ENCODE peak calls at places on chromosome 20, in five cellular contexts. X, K, P, Q and V are unnamed samples. For H3K27me3 and H3K4me1, the result is how much of the 10 kb centered on the place peaks cover.

GRCh38 chr20:54062812-54063280 is 7.5 kb downstream of the BCAS1 start:
- DNase-seq in X (no peak), K (peak), P (no peak), Q (peak), V (peak)

GRCh38 chr20:48923149-48923718 is 1.7 kb downstream of the ARFGEF2 start:
- DNase-seq in X (no peak), K (peak), P (no peak), Q (no peak), V (no peak)

GRCh38 chr20:53660078-53660909 is 66.7 kb upstream of the ZNF217 start:
- DNase-seq in X (peak), K (peak), P (no peak), Q (peak), V (peak)

GRCh38 chr20:50289581-50289980 is 99.0 kb downstream of the CEBPB start:
- DNase-seq in X (no peak), K (no peak), P (no peak), Q (no peak), V (no peak)

GRCh38 chr20:49386848-49387605 is 95.4 kb downstream of the KCNB1 start:
- DNase-seq in X (no peak), K (no peak), P (no peak), Q (no peak), V (no peak)

GRCh38 chr20:62136283-62137091 is 6.7 kb downstream of the PSMA7 start:
- DNase-seq in X (peak), K (peak), P (peak), Q (peak), V (peak)

GRCh38 chr20:13492001-13492480 is 146.7 kb downstream of the TASP1 start:
- DNase-seq in X (no peak), K (peak), P (peak), Q (no peak), V (no peak)

GRCh38 chr20:13822459-13822858 is 37.6 kb downstream of the NDUFAF5 start:
- DNase-seq in X (no peak), K (no peak), P (no peak), Q (no peak), V (no peak)

GRCh38 chr20:54219751-54220426 is 12.0 kb downstream of the PFDN4 start:
- DNase-seq in X (no peak), K (peak), P (peak), Q (peak), V (no peak)

GRCh38 chr20:52230406-52230805 is 38.8 kb upstream of the ZFP64 start:
- DNase-seq in X (no peak), K (no peak), P (no peak), Q (no peak), V (no peak)

GRCh38 chr20:59010995-59011873 is 4.2 kb upstream of the CTSZ start:
- DNase-seq in X (no peak), K (peak), P (peak), Q (peak), V (no peak)

GRCh38 chr20:59334616-59335300 is 34.3 kb downstream of the EDN3 start:
- DNase-seq in X (no peak), K (no peak), P (no peak), Q (no peak), V (no peak)

GRCh38 chr20:4507288-4507719 is 214.4 kb upstream of the PRND start:
- DNase-seq in X (no peak), K (peak), P (no peak), Q (no peak), V (no peak)
- H3K27me3 ChIP-seq in X (under half), K (under half), P (under half), Q (under half), V (under half)

GRCh38 chr20:23159256-23159922 is 73.3 kb upstream of the CD93 start:
- DNase-seq in X (no peak), K (no peak), P (no peak), Q (no peak), V (no peak)

GRCh38 chr20:23157741-23158140 is 71.6 kb upstream of the CD93 start:
- DNase-seq in X (no peak), K (no peak), P (no peak), Q (no peak), V (no peak)

GRCh38 chr20:23156170-23156841 is 70.2 kb upstream of the CD93 start:
- DNase-seq in X (no peak), K (peak), P (peak), Q (no peak), V (no peak)

GRCh38 chr20:23155141-23155590 is 69.0 kb upstream of the CD93 start:
- DNase-seq in X (no peak), K (no peak), P (no peak), Q (no peak), V (no peak)

DNA sequence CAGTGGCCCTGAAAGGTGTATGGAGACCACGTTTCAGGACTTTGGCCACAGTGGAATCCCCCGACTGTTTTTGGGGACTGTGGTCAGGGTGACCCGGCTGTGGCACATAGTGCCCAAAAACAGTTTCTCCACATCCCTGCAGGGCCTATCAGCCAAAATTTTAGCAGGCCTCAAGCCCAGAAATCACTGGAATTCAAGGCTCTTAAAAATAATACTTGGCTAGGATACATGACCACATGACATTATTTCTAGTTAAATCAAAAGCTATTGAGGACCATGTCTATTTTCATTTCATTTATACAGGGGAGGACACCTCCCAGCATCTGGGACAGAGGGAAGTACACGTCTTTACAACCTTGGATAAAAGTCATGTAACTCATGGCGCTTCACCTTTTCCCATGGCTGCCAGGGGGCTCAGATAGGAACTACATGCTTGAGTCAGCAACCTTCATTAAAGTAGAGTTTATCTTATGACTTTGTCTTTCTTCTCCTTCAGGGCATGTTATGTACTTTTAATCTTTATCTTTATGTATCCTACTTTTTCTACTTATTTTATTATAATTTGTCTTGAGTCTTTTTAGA is 70.8 kb upstream of the CD93 start:
- DNase-seq in X (no peak), K (no peak), P (no peak), Q (no peak), V (no peak)
- H3K4me1 ChIP-seq in X (under half), K (half or more), P (half or more), Q (under half), V (under half)

DNA sequence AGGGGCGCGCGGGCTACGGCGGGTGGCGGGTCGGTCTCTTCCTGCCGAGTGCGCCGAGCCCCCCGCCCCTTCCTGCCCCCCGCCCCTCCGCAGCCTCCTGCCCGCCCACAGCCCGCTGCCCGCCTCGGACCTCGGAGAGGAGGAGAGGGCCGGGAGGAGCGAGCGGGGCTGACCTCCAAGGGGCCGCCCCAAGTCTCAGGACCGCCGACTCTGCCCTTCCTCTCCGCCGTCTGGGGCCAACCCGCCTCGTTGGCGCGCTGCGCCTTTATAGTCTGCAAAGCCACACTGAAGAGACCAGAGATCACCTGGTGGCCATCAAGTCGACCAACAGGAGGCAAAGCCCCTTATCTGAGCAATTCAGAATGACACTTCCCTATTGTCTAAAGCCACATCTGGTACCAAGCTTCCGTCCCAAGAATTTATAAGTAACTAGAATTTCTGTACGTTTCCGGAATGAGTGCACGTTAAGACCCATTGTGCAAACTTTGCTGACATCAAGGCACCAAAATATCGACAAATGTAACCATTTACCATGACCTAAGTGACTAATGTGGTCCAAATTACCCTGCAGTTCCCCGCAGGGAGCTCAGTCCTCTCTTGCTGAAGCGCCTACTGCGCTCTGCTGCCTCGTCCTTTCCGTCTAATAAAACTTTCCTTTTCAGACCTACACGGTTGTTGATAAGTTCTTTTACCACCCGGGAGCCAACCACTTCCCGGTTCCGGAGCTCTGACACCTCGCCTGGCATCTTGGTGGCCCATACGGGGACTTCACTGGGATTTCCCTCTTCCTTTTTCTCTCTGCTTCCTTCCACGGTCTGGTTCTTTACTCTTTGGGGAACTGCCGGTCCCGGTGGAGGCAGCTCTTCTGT is at the start of gene CPXM1:
- DNase-seq in X (no peak), K (peak), P (no peak), Q (peak), V (no peak)
- H3K27me3 ChIP-seq in X (under half), K (under half), P (under half), Q (under half), V (under half)

DNA sequence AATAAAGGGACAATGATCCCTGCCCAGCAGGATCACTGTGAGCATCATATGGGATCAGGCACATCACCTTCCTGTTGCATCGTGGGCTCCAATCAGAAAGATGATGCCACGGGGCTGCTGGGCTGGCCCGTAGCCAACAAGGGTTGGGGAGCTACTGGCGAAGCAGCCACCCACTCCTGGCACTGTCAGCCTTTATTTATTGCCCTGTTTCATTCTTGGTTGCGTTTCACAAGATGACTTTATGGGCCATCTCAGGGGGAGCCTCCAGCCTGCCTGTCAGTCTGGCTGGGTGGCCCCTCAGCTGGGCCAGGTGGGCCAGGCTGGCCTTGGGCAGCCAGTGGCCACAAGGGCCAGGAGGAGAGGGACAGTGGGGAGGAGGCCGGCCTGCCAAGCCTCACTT is 17.3 kb downstream of the VSTM2L start:
- DNase-seq in X (no peak), K (no peak), P (no peak), Q (no peak), V (no peak)
- H3K4me1 ChIP-seq in X (under half), K (under half), P (under half), Q (under half), V (under half)

GRCh38 chr20:24331939-24332338 is 137.5 kb upstream of the SYNDIG1 start:
- DNase-seq in X (no peak), K (no peak), P (no peak), Q (no peak), V (no peak)
- H3K27me3 ChIP-seq in X (under half), K (under half), P (under half), Q (under half), V (under half)

DNA sequence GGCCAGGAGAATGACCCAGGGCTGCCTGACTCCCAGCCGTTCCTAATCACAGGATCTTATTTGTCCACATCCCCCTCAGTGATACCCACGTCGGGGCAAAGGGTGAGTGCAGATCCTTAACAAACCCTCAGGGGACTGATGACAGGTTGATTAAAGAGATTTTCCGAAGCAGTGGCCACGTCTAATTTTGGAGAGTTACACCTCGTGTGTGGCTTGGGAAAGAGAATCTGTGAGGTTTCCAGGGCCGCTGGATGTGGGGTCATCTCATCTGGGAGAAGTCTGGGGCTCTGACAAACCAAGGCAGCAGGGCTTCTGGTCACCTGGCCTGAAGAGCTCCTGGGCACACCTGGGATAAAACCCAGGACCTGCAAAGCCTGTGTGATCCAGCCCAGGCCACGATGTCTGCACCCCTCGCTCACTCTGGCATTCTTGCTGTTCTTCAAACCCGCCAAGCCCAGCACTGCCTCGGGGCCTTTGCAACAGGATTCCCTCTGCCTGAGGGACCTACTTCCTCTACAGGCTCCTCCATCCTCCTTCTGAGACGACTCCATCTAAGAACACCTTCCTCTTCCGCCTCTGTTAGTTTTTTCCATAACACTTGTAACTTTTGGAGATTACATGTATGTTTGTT is 4.7 kb downstream of the JPH2 start:
- DNase-seq in X (no peak), K (no peak), P (peak), Q (no peak), V (no peak)
- H3K4me1 ChIP-seq in X (under half), K (under half), P (half or more), Q (under half), V (under half)

DNA sequence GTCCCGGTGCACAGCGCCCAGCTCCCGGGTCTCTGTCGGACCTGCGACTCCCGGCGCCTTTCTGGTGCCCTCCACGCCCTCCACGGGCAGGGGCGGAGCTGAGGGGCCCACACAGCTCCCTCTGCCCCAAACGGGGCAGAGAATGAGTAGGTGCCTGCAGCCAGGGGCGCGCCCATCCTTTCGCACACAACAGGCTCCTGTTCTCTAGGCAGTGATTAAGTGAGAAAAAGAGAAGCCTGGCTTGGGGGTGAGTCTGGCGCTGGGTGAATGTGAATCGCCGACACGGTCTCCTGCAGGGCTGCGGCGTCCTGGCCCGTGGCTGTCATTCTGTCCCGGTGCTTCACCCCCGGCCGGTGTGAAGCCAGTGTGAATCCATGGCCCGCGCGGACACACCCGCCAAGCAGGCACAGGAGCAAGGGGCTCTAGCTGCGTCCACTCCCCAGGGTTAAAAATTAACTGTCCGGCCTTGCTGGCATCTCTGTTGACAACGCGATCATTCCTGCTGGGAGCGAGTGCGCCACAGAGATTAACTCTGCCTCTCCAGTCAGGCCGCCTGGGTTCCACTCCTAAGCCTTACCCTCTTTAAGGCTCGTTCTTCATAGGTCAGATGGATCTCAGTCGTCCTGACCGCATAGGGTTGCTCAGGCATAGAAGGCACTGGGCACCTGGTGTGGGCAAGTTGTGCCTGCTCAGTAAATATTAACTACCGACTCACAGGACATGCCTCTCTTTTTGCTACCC is 88.8 kb downstream of the PCSK2 start:
- DNase-seq in X (no peak), K (no peak), P (no peak), Q (no peak), V (no peak)
- H3K27me3 ChIP-seq in X (under half), K (under half), P (half or more), Q (under half), V (under half)

GRCh38 chr20:44705364-44706094 is 9.6 kb upstream of the CCN5 start:
- DNase-seq in X (no peak), K (no peak), P (no peak), Q (no peak), V (no peak)
- H3K4me1 ChIP-seq in X (under half), K (half or more), P (under half), Q (under half), V (under half)